ENCODE peak calls at places on chromosomes 11 and 22, in five cellular contexts. D is mammary epithelial cell, R is A549, N is right lobe of liver, P is upper lobe of right lung. L is an unnamed sample.

GRCh38 chr11:69086741-69087524 is 38.2 kb downstream of the TPCN2 start:
- DNase-seq in R (no peak), D (no peak), P (no peak), N (no peak), L (no peak)

GRCh38 chr22:31230155-31230870 is 18.2 kb downstream of the LIMK2 start:
- DNase-seq in N (no peak), D (no peak), R (no peak), P (no peak), L (no peak)

GRCh38 chr11:133663586-133663985 is 131.3 kb upstream of the OPCML start:
- DNase-seq in N (no peak), D (no peak), P (no peak), R (no peak), L (no peak)

GRCh38 chr11:43576834-43577521 is 103.6 kb upstream of the HSD17B12 start:
- DNase-seq in R (peak; percentile 66), D (no peak), P (no peak), N (no peak), L (no peak)

GRCh38 chr11:2459796-2460531 is 15.2 kb downstream of the KCNQ1 start:
- DNase-seq in N (no peak), D (no peak), P (peak; percentile 54), R (no peak), L (no peak)

GRCh38 chr11:7872913-7873312 is 58.2 kb downstream of the OR10A6 start:
- DNase-seq in R (no peak), P (no peak), D (peak; percentile 71), N (no peak), L (no peak)

GRCh38 chr22:29641052-29641780 is 37.8 kb downstream of the NF2 start:
- DNase-seq in N (no peak), P (no peak), D (no peak), R (no peak), L (no peak)

GRCh38 chr22:38782402-38783094 is 11.4 kb downstream of the DNAL4 start:
- DNase-seq in N (no peak), R (no peak), P (no peak), D (peak; percentile 66), L (no peak)

GRCh38 chr11:2515401-2516275 is 70.8 kb downstream of the KCNQ1 start:
- DNase-seq in P (peak; percentile 59), R (no peak), N (peak; percentile 38), D (no peak), L (no peak)

GRCh38 chr11:65366340-65366773 is 11.8 kb downstream of the TIGD3 start:
- DNase-seq in D (peak; percentile 65), N (no peak), R (peak; percentile 90), P (no peak), L (peak; percentile 55)

GRCh38 chr11:86208572-86208971 is 36.0 kb upstream of the EED start:
- DNase-seq in R (no peak), D (no peak), N (no peak), P (no peak), L (no peak)

GRCh38 chr11:2940166-2940929 is 11.1 kb upstream of the PHLDA2 start:
- DNase-seq in R (peak; percentile 50), P (peak; percentile 77), D (peak; percentile 57), N (peak; percentile 61), L (no peak)

GRCh38 chr11:27875480-27876208 is 175.4 kb upstream of the BDNF start:
- DNase-seq in N (no peak), D (peak; percentile 5), R (no peak), P (no peak), L (no peak)

GRCh38 chr22:23915230-23915754 is 21.1 kb downstream of the MIF start:
- DNase-seq in N (no peak), P (no peak), R (no peak), D (no peak), L (no peak)

GRCh38 chr11:45045692-45046471 is 95.2 kb upstream of the TP53I11 start:
- DNase-seq in P (peak; percentile 76), R (peak; percentile 69), N (peak; percentile 68), D (peak; percentile 75), L (no peak)

GRCh38 chr11:73468590-73469161 is 92.5 kb downstream of the RELT start:
- DNase-seq in P (no peak), R (no peak), N (no peak), D (no peak), L (no peak)

GRCh38 chr11:20162824-20163777 is 2.8 kb upstream of the DBX1 start:
- DNase-seq in D (peak; percentile 22), R (no peak), N (no peak), P (no peak), L (no peak)

GRCh38 chr11:76025068-76025467 is 181.2 kb downstream of the WNT11 start:
- DNase-seq in D (peak; percentile 55), N (no peak), R (no peak), P (no peak), L (peak; percentile 85)

DNA sequence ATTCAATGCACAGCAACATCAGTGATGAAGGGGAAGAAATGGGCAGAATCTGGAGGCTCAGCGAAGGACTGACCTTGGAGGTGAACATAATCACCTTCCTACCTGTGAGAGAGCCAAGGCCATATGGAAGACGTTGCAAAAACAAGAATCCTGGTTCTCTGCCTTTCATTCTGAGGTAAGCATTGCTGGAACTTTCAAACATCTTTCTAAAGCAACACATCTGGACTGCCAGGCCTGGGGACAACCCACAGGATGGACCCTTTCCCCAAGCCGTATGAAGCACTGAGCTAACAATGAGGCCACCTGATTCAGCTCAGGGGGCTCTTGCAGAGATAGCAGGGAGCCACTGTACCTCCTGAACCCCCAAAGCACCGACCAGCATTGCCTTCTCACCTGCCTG is 70.5 kb downstream of the ETS1 start:
- DNase-seq in N (no peak), P (no peak), D (no peak), R (no peak), L (no peak)
- H3K4me3 ChIP-seq in N (peak overlapping the region; percentile 7), P (peak overlapping the region; percentile 74), D (no peak overlapping the region), R (no peak overlapping the region), L (peak overlapping the region; percentile 84)

DNA sequence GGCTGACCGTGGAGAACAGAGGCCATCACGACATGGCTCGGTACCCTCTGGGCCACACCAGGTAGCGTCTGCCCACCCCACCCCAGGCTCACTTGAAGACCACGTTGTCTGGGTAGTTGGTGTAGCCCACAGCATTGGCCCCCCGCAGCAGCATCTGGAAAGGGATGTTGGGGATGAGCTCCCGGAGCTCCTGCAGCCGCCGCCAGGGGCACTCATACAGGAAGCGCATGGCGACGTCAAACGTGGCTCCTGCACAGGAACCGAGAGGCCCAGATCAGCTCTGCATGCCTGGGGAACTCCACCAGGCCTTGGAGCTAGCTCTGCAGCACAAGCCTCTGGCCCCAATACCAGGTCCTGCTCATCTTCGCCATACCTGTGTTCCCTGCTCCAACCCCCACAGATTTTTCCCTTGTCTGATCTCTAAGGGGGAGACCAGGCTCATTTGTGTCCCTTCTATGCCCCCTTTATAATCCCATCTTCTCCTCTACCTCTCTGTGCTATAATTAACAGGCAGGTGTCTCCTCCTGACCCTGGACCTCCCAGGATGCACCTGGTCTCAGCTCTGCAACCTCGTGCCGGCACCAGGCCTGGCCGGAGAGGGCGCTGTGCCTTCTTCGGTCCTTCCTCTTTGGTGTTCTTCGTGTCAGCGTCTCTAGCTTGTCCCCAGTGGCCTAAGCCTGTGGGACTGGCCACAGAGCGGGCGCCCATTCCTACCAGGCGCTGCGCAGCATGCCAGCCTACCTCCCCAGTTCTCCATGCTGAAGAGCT is 5.0 kb upstream of the LRFN4 start:
- DNase-seq in N (no peak), R (no peak), D (no peak), P (peak; percentile 65), L (no peak)
- TF ChIP-seq CTCF in N (no peak), R (no peak), D (no peak), P (no peak), L (no peak)

DNA sequence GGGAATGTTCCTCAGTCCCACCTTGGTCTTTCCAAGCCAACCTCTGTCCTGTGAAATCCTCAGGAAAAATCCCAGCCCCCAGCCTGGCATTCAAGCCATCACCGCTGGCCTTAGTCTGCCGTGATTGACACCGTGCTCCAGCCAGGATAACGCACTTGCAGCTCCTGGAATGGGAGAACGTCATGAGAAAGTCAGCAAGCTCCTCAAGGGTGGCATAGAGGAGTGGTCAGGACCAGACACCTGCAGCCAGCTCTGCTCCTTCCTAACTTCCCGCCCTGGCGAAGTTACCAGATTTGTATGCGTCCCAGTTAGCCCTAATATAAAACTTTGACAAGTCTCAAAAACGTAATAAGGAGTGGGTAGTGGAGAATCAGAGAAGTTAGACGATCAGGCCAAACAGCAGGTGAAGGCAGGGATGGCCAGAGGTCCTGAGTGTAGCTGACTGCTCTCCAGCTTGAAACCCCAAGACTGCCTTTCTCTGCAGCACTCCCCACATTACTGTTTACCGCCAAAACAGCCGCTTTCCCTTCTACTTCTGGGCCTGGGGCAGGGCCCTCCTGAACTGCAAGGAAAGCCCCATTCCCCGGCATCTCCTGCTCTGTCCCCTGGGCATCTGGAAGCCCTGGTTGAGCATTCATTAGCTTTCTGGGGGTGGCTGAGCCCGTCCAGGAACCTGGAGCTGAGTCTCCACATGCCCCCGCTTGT is 1.3 kb upstream of the DKK3 start:
- DNase-seq in N (no peak), R (no peak), P (no peak), D (no peak), L (no peak)
- H3K4me3 ChIP-seq in N (no peak overlapping the region), R (peak overlapping the region; percentile 77), P (peak overlapping the region; percentile 16), D (peak overlapping the region; percentile 46), L (peak overlapping the region; percentile 26)

DNA sequence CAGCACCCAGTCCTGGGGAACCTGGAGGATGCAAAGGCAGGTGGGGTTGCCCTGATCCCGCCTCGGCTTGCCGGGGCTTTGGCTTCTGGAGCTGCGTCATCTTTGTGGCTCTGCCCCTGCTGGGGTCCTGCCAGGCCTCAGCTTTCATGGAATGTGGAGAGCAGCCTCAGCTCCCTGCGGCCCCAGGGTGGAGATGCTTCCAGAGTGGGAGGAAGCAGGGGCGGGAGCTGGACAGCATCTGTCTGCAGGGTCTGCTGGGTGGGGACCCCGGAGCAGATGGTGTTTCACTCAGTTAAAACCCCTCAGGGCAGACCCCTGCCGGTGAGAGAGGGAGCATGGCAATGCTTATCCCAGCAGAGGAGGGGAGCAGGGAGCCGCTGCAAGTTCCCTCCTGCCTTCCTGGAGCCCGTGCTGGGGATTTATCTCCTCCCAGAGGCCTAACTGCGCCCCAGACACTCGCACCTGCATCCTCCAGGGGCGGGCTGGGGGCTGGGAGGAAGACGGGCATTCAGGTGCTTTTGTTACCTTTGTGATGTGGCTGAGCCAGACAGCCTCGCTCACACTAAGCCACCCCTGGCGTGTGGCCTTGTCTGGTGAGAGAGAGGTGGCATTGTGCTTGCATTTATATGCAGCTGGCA is 15.7 kb downstream of the GRIK4 start:
- DNase-seq in N (peak; percentile 35), R (no peak), D (no peak), P (no peak), L (no peak)
- TF ChIP-seq CTCF in N (no peak), R (no peak), D (no peak), P (no peak), L (no peak)

DNA sequence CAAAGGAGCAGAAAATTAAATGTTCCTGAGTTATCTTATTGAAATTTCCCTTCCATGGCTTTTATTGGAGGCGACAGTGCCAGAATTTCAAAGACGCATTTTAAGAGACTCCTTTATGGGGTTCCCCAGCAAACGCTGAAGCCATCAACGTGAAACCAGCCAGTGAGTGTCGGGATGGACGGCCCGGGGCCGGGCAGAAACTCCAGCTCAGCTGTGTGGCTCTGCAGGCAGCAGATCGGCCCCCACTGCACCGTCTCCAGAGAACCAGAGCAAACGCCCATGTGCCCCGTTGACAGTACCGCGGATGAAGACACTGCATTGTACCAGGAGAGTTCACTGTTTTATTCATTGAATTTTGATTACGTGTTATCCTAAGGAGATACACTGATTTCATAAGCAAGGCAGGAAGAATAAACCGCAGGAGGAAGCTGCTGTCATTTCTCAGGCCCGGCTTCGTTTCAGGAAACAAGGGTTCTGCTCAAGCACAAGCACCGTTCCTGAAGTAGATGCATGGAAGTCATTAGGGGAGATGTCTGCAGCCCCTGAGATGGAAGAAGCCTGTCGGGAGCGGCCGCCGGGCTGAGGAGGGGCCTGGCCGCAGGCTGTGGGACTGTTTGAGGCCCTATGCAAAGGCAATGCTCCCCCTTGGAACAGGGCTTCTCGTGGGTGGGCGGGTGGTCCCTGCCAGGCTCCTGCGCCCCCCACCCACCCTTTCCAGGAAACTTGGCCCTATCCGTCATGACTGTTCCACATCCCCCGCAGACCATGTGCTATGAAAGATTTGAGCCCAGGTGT is 639.7 kb downstream of the TBC1D22A start:
- DNase-seq in R (no peak), P (peak; percentile 52), N (no peak), D (no peak), L (no peak)
- H3K4me3 ChIP-seq in R (no peak overlapping the region), P (no peak overlapping the region), N (no peak overlapping the region), D (no peak overlapping the region), L (no peak overlapping the region)

L was measured in HFF-Myc.